ENCODE peak calls at places on chromosomes 5 and 9, in five cellular contexts. T is mesendoderm, Z is tibial nerve, N is left lung, O is colonic mucosa. A is an unnamed sample.
A peak's percentile ranks its signal among the peaks of the same experiment; 100 is the strongest.

GRCh38 chr5:38725419-38725865 is 120.4 kb upstream of the OSMR start:
- DNase-seq in O (no peak), Z (no peak), N (no peak), T (no peak), A (no peak)

GRCh38 chr5:96177303-96177869 is 215.7 kb upstream of the ELL2 start:
- DNase-seq in O (no peak), T (no peak), Z (no peak), N (no peak), A (no peak)

GRCh38 chr9:87422999-87423398 is 74.7 kb upstream of the DAPK1 start:
- DNase-seq in O (no peak), N (no peak), T (no peak), Z (no peak), A (no peak)

GRCh38 chr5:17157916-17158529 is 59.4 kb upstream of the BASP1 start:
- DNase-seq in O (peak; percentile 69), N (no peak), Z (no peak), T (no peak), A (no peak)

GRCh38 chr5:91052977-91053732 is 330.0 kb downstream of the ARRDC3 start:
- DNase-seq in N (no peak), O (no peak), Z (no peak), T (no peak), A (no peak)

GRCh38 chr5:135566422-135567416 is 12.1 kb downstream of the CXCL14 start:
- DNase-seq in O (no peak), Z (no peak), N (no peak), T (no peak), A (no peak)

GRCh38 chr9:33155393-33155792 is 11.7 kb downstream of the B4GALT1 start:
- DNase-seq in O (no peak), Z (no peak), N (no peak), T (no peak), A (no peak)

GRCh38 chr5:102539598-102539997 is 40.8 kb upstream of the SLCO6A1 start:
- DNase-seq in T (no peak), Z (no peak), O (no peak), N (no peak), A (no peak)

GRCh38 chr9:87749335-87750035 is 23.6 kb downstream of the CTSL start:
- DNase-seq in T (no peak), O (no peak), Z (no peak), N (no peak), A (no peak)

GRCh38 chr5:163913548-163913947 is 408.1 kb downstream of the MAT2B start:
- DNase-seq in N (no peak), Z (no peak), O (no peak), T (no peak), A (no peak)

GRCh38 chr9:95206143-95206542 is 111.4 kb downstream of the FANCC start:
- DNase-seq in N (no peak), O (no peak), T (no peak), Z (no peak), A (no peak)

GRCh38 chr5:14268236-14268701 is 125.1 kb downstream of the TRIO start:
- DNase-seq in T (peak; percentile 98), O (no peak), N (peak; percentile 49), Z (no peak), A (no peak)

GRCh38 chr9:70954126-70954525 is 167.3 kb downstream of the TRPM3 start:
- DNase-seq in T (peak; percentile 98), Z (no peak), O (no peak), N (no peak), A (no peak)

GRCh38 chr9:127033059-127033458 is 89.4 kb downstream of the ANGPTL2 start:
- DNase-seq in Z (no peak), N (no peak), T (no peak), O (no peak), A (no peak)

GRCh38 chr5:167488371-167488770 is 803.1 kb upstream of the WWC1 start:
- DNase-seq in T (no peak), O (no peak), Z (no peak), N (no peak), A (no peak)

GRCh38 chr9:98207606-98208005 is 15.2 kb upstream of the CORO2A start:
- DNase-seq in Z (no peak), O (no peak), N (no peak), T (peak; percentile 16), A (no peak)

GRCh38 chr5:80184235-80185023 is 71.4 kb downstream of the SERINC5 start:
- DNase-seq in T (peak; percentile 93), N (peak; percentile 51), Z (no peak), O (peak; percentile 87), A (no peak)

GRCh38 chr5:146962801-146963355 is 84.3 kb upstream of the PPP2R2B start:
- DNase-seq in T (no peak), N (no peak), O (no peak), Z (no peak), A (no peak)

GRCh38 chr5:150628936-150629485 is 11.4 kb upstream of the SYNPO start:
- DNase-seq in O (no peak), Z (no peak), T (no peak), N (no peak), A (no peak)

GRCh38 chr5:124996023-124996763 is 249.8 kb upstream of the ZNF608 start:
- DNase-seq in N (no peak), O (no peak), T (peak; percentile 55), Z (no peak), A (no peak)
- H3K27ac ChIP-seq in N (no peak overlapping the region), O (no peak overlapping the region), T (no peak overlapping the region), Z (no peak overlapping the region), A (no peak overlapping the region)

GRCh38 chr5:179908528-179908927 is 831 bp upstream of the TBC1D9B start:
- DNase-seq in Z (no peak), N (no peak), O (no peak), T (peak; percentile 69), A (peak; percentile 56)

GRCh38 chr5:179905144-179905526 is 2.6 kb downstream of the TBC1D9B start:
- DNase-seq in N (no peak), T (no peak), Z (no peak), O (no peak), A (no peak)

GRCh38 chr5:179906294-179906794 is 1.4 kb downstream of the TBC1D9B start:
- DNase-seq in T (no peak), Z (no peak), O (no peak), N (no peak), A (no peak)

GRCh38 chr5:179907570-179908324 is at the start of gene TBC1D9B:
- DNase-seq in O (peak; percentile 59), Z (no peak), N (peak; percentile 64), T (peak; percentile 61), A (peak; percentile 91)

GRCh38 chr5:179906795-179907569 is 715 bp downstream of the TBC1D9B start:
- DNase-seq in Z (no peak), T (no peak), N (peak; percentile 44), O (peak; percentile 54), A (peak; percentile 82)
- H3K27ac ChIP-seq in Z (peak overlapping the region; percentile 58), T (no peak overlapping the region), N (peak overlapping the region; percentile 39), O (peak overlapping the region; percentile 37), A (no peak overlapping the region)

GRCh38 chr5:138649316-138649720 is 74.1 kb upstream of the HSPA9 start:
- DNase-seq in N (no peak), Z (no peak), T (no peak), O (no peak), A (no peak)
- H3K27ac ChIP-seq in N (no peak overlapping the region), Z (no peak overlapping the region), T (no peak overlapping the region), O (no peak overlapping the region), A (no peak overlapping the region)

GRCh38 chr5:154355141-154355611 is 90.6 kb upstream of the SAP30L start:
- DNase-seq in Z (peak; percentile 56), N (no peak), T (peak; percentile 88), O (no peak), A (peak; percentile 55)

GRCh38 chr5:154359222-154359583 is 86.6 kb upstream of the SAP30L start:
- DNase-seq in O (no peak), T (no peak), N (no peak), Z (no peak), A (no peak)

GRCh38 chr5:154358410-154359221 is 87.2 kb upstream of the SAP30L start:
- DNase-seq in N (no peak), T (no peak), O (no peak), Z (no peak), A (no peak)

GRCh38 chr5:154356958-154357357 is 88.8 kb upstream of the SAP30L start:
- DNase-seq in N (no peak), O (no peak), T (no peak), Z (no peak), A (no peak)

GRCh38 chr5:154356256-154356655 is 89.5 kb upstream of the SAP30L start:
- DNase-seq in O (no peak), T (no peak), Z (no peak), N (no peak), A (no peak)
- H3K27ac ChIP-seq in O (no peak overlapping the region), T (no peak overlapping the region), Z (no peak overlapping the region), N (no peak overlapping the region), A (no peak overlapping the region)

A was measured in aorta.